ENCODE peak calls at places on chromosomes 4 and X, in eight cellular contexts. X is stimulated activated CD8-positive, alpha-beta memory T cell treated with anti-CD3 and anti-CD28 coated beads, Interleukin-4, amount 100 ng/mL, for 48 hours; Z is KG1; Y is sigmoid colon; Q is GM23248; H is stimulated activated naive CD4-positive, alpha-beta T cell; R is naive B cell; V is Calu3. S is an unnamed sample.

GRCh38 chr4:108010167-108010566 is 20.5 kb downstream of the HADH start:
- DNase-seq in Z (no peak), Q (peak; percentile 83), Y (no peak), X (no peak), H (no peak), V (no peak), R (no peak), S (no peak)

GRCh38 chr4:182143086-182143821 is 99.9 kb upstream of the TENM3 start:
- DNase-seq in V (no peak), Q (peak; percentile 22), H (no peak), X (no peak), Y (no peak), R (no peak), Z (no peak), S (no peak)

GRCh38 chrX:69210513-69211065 is 45.3 kb upstream of the PJA1 start:
- DNase-seq in Y (no peak), R (no peak), Z (no peak), H (no peak), X (no peak), V (no peak), Q (no peak), S (no peak)

GRCh38 chrX:106612403-106612789 is 618 bp downstream of the RADX start:
- DNase-seq in X (no peak), R (no peak), V (peak; percentile 1), Q (peak; percentile 9), Z (no peak), Y (no peak), H (no peak), S (no peak)

GRCh38 chr4:65623509-65623908 is 46.8 kb downstream of the EPHA5 start:
- DNase-seq in Q (peak; percentile 81), H (no peak), V (no peak), Y (no peak), X (no peak), Z (no peak), R (no peak), S (no peak)

GRCh38 chr4:140361099-140361498 is 12.3 kb upstream of the SCOC start:
- DNase-seq in Y (no peak), Z (no peak), Q (no peak), X (no peak), V (no peak), R (no peak), H (no peak), S (no peak)

GRCh38 chrX:119763175-119763574 is 4.8 kb downstream of the SOWAHD start:
- DNase-seq in Q (peak; percentile 69), Z (no peak), R (no peak), X (no peak), V (peak; percentile 9), Y (no peak), H (no peak), S (no peak)

GRCh38 chrX:53435997-53436396 is 1.8 kb upstream of the HSD17B10 start:
- DNase-seq in V (peak; percentile 70), Z (no peak), X (peak; percentile 67), Q (peak; percentile 80), Y (peak; percentile 74), R (peak; percentile 66), H (peak; percentile 55), S (peak; percentile 54)

GRCh38 chr4:6342530-6343293 is 73.1 kb downstream of the WFS1 start:
- DNase-seq in Z (no peak), Y (no peak), X (no peak), Q (peak; percentile 10), R (no peak), H (no peak), V (no peak), S (peak; percentile 82)

GRCh38 chrX:9318213-9318612 is 146.6 kb upstream of the TBL1X start:
- DNase-seq in Q (no peak), Y (no peak), Z (no peak), V (no peak), X (no peak), H (no peak), R (no peak), S (no peak)

GRCh38 chr4:126582737-126583136 is 1050.0 kb upstream of the INTU start:
- DNase-seq in H (no peak), Y (no peak), V (no peak), Z (no peak), Q (peak; percentile 4), R (no peak), X (no peak), S (no peak)

GRCh38 chr4:25843340-25844097 is 19.3 kb downstream of the SEL1L3 start:
- DNase-seq in X (no peak), R (no peak), Y (peak; percentile 67), V (peak; percentile 41), Z (no peak), Q (peak; percentile 64), H (no peak), S (no peak)

GRCh38 chr4:126735294-126736132 is 897.2 kb upstream of the INTU start:
- DNase-seq in V (no peak), X (no peak), Y (no peak), R (no peak), Z (no peak), Q (no peak), H (no peak), S (no peak)

GRCh38 chrX:153828723-153829548 is 1.4 kb downstream of the PDZD4 start:
- DNase-seq in Z (no peak), H (no peak), R (no peak), Y (peak; percentile 52), Q (peak; percentile 6), X (no peak), V (no peak), S (no peak)

GRCh38 chr4:166128452-166128851 is 255.4 kb downstream of the TLL1 start:
- DNase-seq in Z (no peak), V (no peak), H (no peak), Y (no peak), R (no peak), X (no peak), Q (no peak), S (no peak)

GRCh38 chr4:128241425-128241913 is 46.1 kb downstream of the PGRMC2 start:
- DNase-seq in H (no peak), Y (no peak), Z (no peak), V (no peak), X (no peak), Q (peak; percentile 93), R (no peak), S (peak; percentile 13)

GRCh38 chrX:132390817-132391216 is 98.0 kb downstream of the MBNL3 start:
- DNase-seq in Z (no peak), X (no peak), H (no peak), Q (no peak), Y (no peak), R (no peak), V (no peak), S (no peak)

GRCh38 chr4:179804440-179804839 is 2362.2 kb upstream of the AGA start:
- DNase-seq in R (no peak), X (no peak), Y (no peak), V (peak; percentile 8), H (no peak), Q (no peak), Z (no peak), S (no peak)

GRCh38 chrX:28312965-28313364 is 274.3 kb upstream of the IL1RAPL1 start:
- DNase-seq in X (no peak), Y (no peak), H (no peak), Q (no peak), V (no peak), R (no peak), Z (no peak), S (no peak)

GRCh38 chr4:11480683-11481082 is 52.0 kb upstream of the HS3ST1 start:
- DNase-seq in V (no peak), H (no peak), Z (peak; percentile 81), R (no peak), X (no peak), Q (no peak), Y (peak; percentile 69), S (no peak)

GRCh38 chr4:124183926-124184325 is 528.6 kb downstream of the ANKRD50 start:
- DNase-seq in Q (peak; percentile 37), H (no peak), X (no peak), V (no peak), Z (no peak), Y (no peak), R (no peak), S (no peak)

S was measured in COR-L47.